ENCODE peak calls at places on chromosomes 11 and 22, in four cellular contexts. Q is body of pancreas, D is fibroblast of the conjunctiva, U is mesenchymal stem cell. Z is an unnamed sample.

GRCh38 chr11:93484716-93485115 is 58.5 kb downstream of the SMCO4 start:
- DNase-seq in Q (no peak), D (peak), U (no peak), Z (peak)

GRCh38 chr11:117226388-117227385 is 5.2 kb downstream of the PCSK7 start:
- DNase-seq in Q (peak), D (peak), U (peak), Z (no peak)

GRCh38 chr11:23620617-23621016 is 760.3 kb upstream of the CCDC179 start:
- DNase-seq in Q (no peak), D (no peak), U (no peak), Z (no peak)

GRCh38 chr11:94866231-94866827 is 98.2 kb downstream of the AMOTL1 start:
- DNase-seq in Q (no peak), D (no peak), U (no peak), Z (no peak)

GRCh38 chr22:47647181-47647580 is 884.7 kb downstream of the TBC1D22A start:
- DNase-seq in Q (no peak), D (no peak), U (no peak), Z (no peak)

GRCh38 chr11:106021181-106021966 is 666 bp downstream of the MSANTD4 start:
- DNase-seq in Q (no peak), D (no peak), U (peak), Z (no peak)

GRCh38 chr22:46407748-46408147 is 72.2 kb downstream of the TRMU start:
- DNase-seq in Q (no peak), D (no peak), U (no peak), Z (no peak)

GRCh38 chr22:30562391-30562790 is 12.1 kb downstream of the GAL3ST1 start:
- DNase-seq in Q (no peak), D (no peak), U (no peak), Z (no peak)

GRCh38 chr22:49883294-49883640 is 29.6 kb downstream of the ZBED4 start:
- DNase-seq in Q (no peak), D (no peak), U (no peak), Z (no peak)

GRCh38 chr11:121082219-121082618 is 18.8 kb upstream of the TECTA start:
- DNase-seq in Q (no peak), D (no peak), U (no peak), Z (no peak)

GRCh38 chr11:71452354-71453020 is 516 bp upstream of the NADSYN1 start:
- DNase-seq in Q (peak), D (no peak), U (peak), Z (no peak)

GRCh38 chr11:27409060-27409459 is 46.0 kb upstream of the CCDC34 start:
- DNase-seq in Q (no peak), D (no peak), U (no peak), Z (no peak)

GRCh38 chr11:44565746-44566558 is 489 bp downstream of the CD82 start:
- DNase-seq in Q (peak), D (no peak), U (no peak), Z (no peak)

GRCh38 chr11:132125855-132126841 is 755.7 kb downstream of the NTM start:
- DNase-seq in Q (no peak), D (no peak), U (peak), Z (no peak)

GRCh38 chr11:57321388-57321995 is 3.3 kb downstream of the TNKS1BP1 start:
- DNase-seq in Q (peak), D (no peak), U (no peak), Z (no peak)

GRCh38 chr11:2526808-2527381 is 82.1 kb downstream of the KCNQ1 start:
- DNase-seq in Q (peak), D (no peak), U (no peak), Z (no peak)

GRCh38 chr11:34232810-34233209 is 125.0 kb downstream of the ABTB2 start:
- DNase-seq in Q (no peak), D (no peak), U (no peak), Z (no peak)

GRCh38 chr22:21044931-21045584 is 688 bp upstream of the LRRC74B start:
- DNase-seq in Q (no peak), D (peak), U (peak), Z (peak)

GRCh38 chr11:69010361-69010891 is 2.6 kb downstream of the MRGPRF start:
- DNase-seq in Q (no peak), D (no peak), U (peak), Z (no peak)

GRCh38 chr11:107549253-107549953 is 16.1 kb downstream of the ALKBH8 start:
- DNase-seq in Q (peak), D (no peak), U (peak), Z (no peak)

GRCh38 chr11:36398261-36398953 is 102.3 kb downstream of the PRR5L start:
- DNase-seq in Q (no peak), D (no peak), U (no peak), Z (no peak)

GRCh38 chr11:2884424-2884815 is 1.2 kb downstream of the CDKN1C start:
- DNase-seq in Q (peak), D (no peak), U (peak), Z (no peak)

GRCh38 chr11:100562102-100562501 is 125.0 kb upstream of the ARHGAP42 start:
- DNase-seq in Q (peak), D (peak), U (peak), Z (no peak)

GRCh38 chr22:39942433-39943213 is 17.6 kb upstream of the TMA7B start:
- DNase-seq in Q (no peak), D (no peak), U (no peak), Z (no peak)

GRCh38 chr11:116517077-116517476 is 255.7 kb downstream of the BUD13 start:
- DNase-seq in Q (no peak), D (no peak), U (no peak), Z (no peak)

GRCh38 chr11:68213135-68213515 is at the start of gene KMT5B:
- DNase-seq in Q (peak), D (no peak), U (peak), Z (no peak)

GRCh38 chr11:40125054-40125453 is 1334.4 kb downstream of the LRRC4C start:
- DNase-seq in Q (no peak), D (no peak), U (peak), Z (no peak)

GRCh38 chr11:17605736-17606135 is 58.7 kb downstream of the OTOG start:
- DNase-seq in Q (no peak), D (no peak), U (no peak), Z (no peak)

GRCh38 chr11:74265256-74265655 is 46.2 kb downstream of the P4HA3 start:
- DNase-seq in Q (no peak), D (no peak), U (no peak), Z (no peak)

GRCh38 chr11:46305295-46305694 is 27.8 kb downstream of the CREB3L1 start:
- DNase-seq in Q (no peak), D (no peak), U (peak), Z (no peak)

GRCh38 chr11:60854140-60854846 is 1.5 kb downstream of the PTGDR2 start:
- DNase-seq in Q (no peak), D (no peak), U (no peak), Z (no peak)

GRCh38 chr11:33970984-33971466 is 79.1 kb upstream of the LMO2 start:
- DNase-seq in Q (peak), D (peak), U (peak), Z (no peak)

GRCh38 chr11:12245091-12245490 is 132.3 kb upstream of the PARVA start:
- DNase-seq in Q (no peak), D (no peak), U (no peak), Z (no peak)

GRCh38 chr11:112173152-112173551 is 2.2 kb upstream of the BCO2 start:
- DNase-seq in Q (no peak), D (no peak), U (no peak), Z (no peak)

GRCh38 chr11:26399336-26399735 is 67.4 kb downstream of the ANO3 start:
- DNase-seq in Q (no peak), D (peak), U (no peak), Z (no peak)

GRCh38 chr22:49934891-49935557 is 16.6 kb downstream of the CRELD2 start:
- DNase-seq in Q (peak), D (peak), U (peak), Z (no peak)

GRCh38 chr11:50044647-50045046 is 12.0 kb downstream of the OR4C45 start:
- DNase-seq in Q (no peak), D (no peak), U (no peak), Z (no peak)

GRCh38 chr11:34644669-34645406 is 23.9 kb downstream of the EHF start:
- DNase-seq in Q (no peak), D (peak), U (peak), Z (peak)

GRCh38 chr11:95302211-95302610 is 71.2 kb upstream of the SESN3 start:
- DNase-seq in Q (no peak), D (no peak), U (no peak), Z (no peak)

GRCh38 chr11:1078191-1078601 is 3.5 kb downstream of the MUC2 start:
- DNase-seq in Q (peak), D (no peak), U (no peak), Z (no peak)

Z was measured in brain pericyte.